ENCODE peak calls at places on chromosomes 13 and 19, in nine cellular contexts. One of them, this sample, is unnamed.

GRCh38 chr13:36841411-36841810 is 22.4 kb downstream of the RFXAP start:
- DNase-seq in suprapubic skin: no peak
- DNase-seq in right lobe of liver: no peak
- DNase-seq in H54: no peak
- DNase-seq in K562: no peak
- DNase-seq in heart left ventricle: no peak
- DNase-seq in ovary: no peak
- DNase-seq in stomach: no peak
- DNase-seq in breast epithelium: no peak
- DNase-seq in this sample: no peak

GRCh38 chr19:30692517-30692870 is 320.3 kb downstream of the ZNF536 start:
- DNase-seq in right lobe of liver: no peak
- DNase-seq in heart left ventricle: no peak
- DNase-seq in H54: no peak
- DNase-seq in breast epithelium: no peak
- DNase-seq in stomach: no peak
- DNase-seq in suprapubic skin: peak
- DNase-seq in K562: no peak
- DNase-seq in ovary: no peak
- DNase-seq in this sample: no peak

GRCh38 chr19:7534531-7534980 is 961 bp upstream of the PNPLA6 start:
- DNase-seq in ovary: peak
- DNase-seq in K562: peak
- DNase-seq in H54: no peak
- DNase-seq in breast epithelium: no peak
- DNase-seq in right lobe of liver: peak
- DNase-seq in suprapubic skin: no peak
- DNase-seq in stomach: peak
- DNase-seq in heart left ventricle: peak
- DNase-seq in this sample: no peak

GRCh38 chr19:10899171-10899653 is 27.9 kb downstream of the CARM1 start:
- DNase-seq in right lobe of liver: peak
- DNase-seq in breast epithelium: peak
- DNase-seq in K562: no peak
- DNase-seq in H54: no peak
- DNase-seq in stomach: peak
- DNase-seq in ovary: no peak
- DNase-seq in heart left ventricle: peak
- DNase-seq in suprapubic skin: no peak
- DNase-seq in this sample: peak

GRCh38 chr19:14821958-14822357 is 13.0 kb downstream of the OR7A5 start:
- DNase-seq in ovary: no peak
- DNase-seq in H54: no peak
- DNase-seq in suprapubic skin: no peak
- DNase-seq in K562: no peak
- DNase-seq in breast epithelium: no peak
- DNase-seq in heart left ventricle: no peak
- DNase-seq in stomach: no peak
- DNase-seq in right lobe of liver: no peak
- DNase-seq in this sample: no peak

GRCh38 chr13:42990147-42990990 is 1.7 kb downstream of the EPSTI1 start:
- DNase-seq in suprapubic skin: no peak
- DNase-seq in stomach: no peak
- DNase-seq in right lobe of liver: no peak
- DNase-seq in ovary: no peak
- DNase-seq in K562: no peak
- DNase-seq in breast epithelium: no peak
- DNase-seq in heart left ventricle: no peak
- DNase-seq in H54: no peak
- DNase-seq in this sample: no peak

GRCh38 chr19:17347361-17347760 is 10.0 kb downstream of the GTPBP3 start:
- DNase-seq in heart left ventricle: peak
- DNase-seq in H54: no peak
- DNase-seq in breast epithelium: no peak
- DNase-seq in K562: no peak
- DNase-seq in suprapubic skin: no peak
- DNase-seq in stomach: no peak
- DNase-seq in right lobe of liver: no peak
- DNase-seq in ovary: peak
- DNase-seq in this sample: no peak

GRCh38 chr13:106151056-106151699 is 384.3 kb downstream of the EFNB2 start:
- DNase-seq in ovary: no peak
- DNase-seq in right lobe of liver: no peak
- DNase-seq in suprapubic skin: no peak
- DNase-seq in H54: peak
- DNase-seq in K562: no peak
- DNase-seq in breast epithelium: no peak
- DNase-seq in stomach: no peak
- DNase-seq in heart left ventricle: no peak
- DNase-seq in this sample: no peak

GRCh38 chr19:46697142-46697960 is 19.6 kb downstream of the PRKD2 start:
- DNase-seq in right lobe of liver: peak
- DNase-seq in H54: no peak
- DNase-seq in K562: peak
- DNase-seq in suprapubic skin: peak
- DNase-seq in ovary: peak
- DNase-seq in heart left ventricle: peak
- DNase-seq in stomach: peak
- DNase-seq in breast epithelium: no peak
- DNase-seq in this sample: peak

GRCh38 chr13:32849369-32849768 is 166.9 kb upstream of the KL start:
- DNase-seq in breast epithelium: no peak
- DNase-seq in suprapubic skin: peak
- DNase-seq in heart left ventricle: no peak
- DNase-seq in H54: no peak
- DNase-seq in right lobe of liver: no peak
- DNase-seq in K562: no peak
- DNase-seq in ovary: no peak
- DNase-seq in stomach: no peak
- DNase-seq in this sample: no peak

DNA sequence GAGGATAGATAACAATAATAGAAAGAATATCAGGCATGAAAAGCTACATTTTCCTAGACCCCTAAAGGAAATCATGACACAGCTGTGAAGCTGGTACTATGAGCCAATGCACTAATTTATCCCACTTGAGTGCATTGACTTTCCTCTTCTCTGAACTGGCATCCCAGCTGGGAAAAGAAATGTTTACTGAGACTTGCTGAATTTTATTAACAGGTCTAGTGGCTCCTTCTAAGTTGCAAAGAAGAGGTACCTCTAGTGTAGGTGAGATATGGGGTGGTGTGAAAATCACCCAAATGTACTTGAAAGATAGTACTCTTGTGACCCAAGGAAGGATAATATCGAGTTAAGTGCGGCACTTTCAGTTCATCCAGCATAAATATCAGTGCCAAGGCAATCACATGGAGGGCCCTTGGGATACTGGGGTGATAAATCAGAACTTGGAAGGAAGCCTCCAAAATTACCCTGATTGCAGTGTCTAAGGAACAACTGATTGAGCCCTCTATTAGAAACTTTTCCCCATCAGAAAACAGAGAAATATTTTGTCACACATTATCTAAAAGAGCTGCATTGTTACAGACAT is 369.2 kb downstream of the PCDH9 start:
- DNase-seq in heart left ventricle: no peak
- DNase-seq in right lobe of liver: no peak
- DNase-seq in suprapubic skin: no peak
- DNase-seq in breast epithelium: no peak
- DNase-seq in H54: no peak
- DNase-seq in stomach: no peak
- DNase-seq in ovary: no peak
- DNase-seq in K562: no peak
- DNase-seq in this sample: no peak
- TF ChIP-seq POLR2A in heart left ventricle: no peak
- TF ChIP-seq POLR2A in right lobe of liver: no peak
- TF ChIP-seq POLR2A in suprapubic skin: no peak
- TF ChIP-seq POLR2A in breast epithelium: no peak
- TF ChIP-seq POLR2A in H54: no peak
- TF ChIP-seq POLR2A in stomach: no peak
- TF ChIP-seq POLR2A in ovary: no peak
- TF ChIP-seq POLR2A in K562: no peak
- TF ChIP-seq POLR2A in this sample: no peak

DNA sequence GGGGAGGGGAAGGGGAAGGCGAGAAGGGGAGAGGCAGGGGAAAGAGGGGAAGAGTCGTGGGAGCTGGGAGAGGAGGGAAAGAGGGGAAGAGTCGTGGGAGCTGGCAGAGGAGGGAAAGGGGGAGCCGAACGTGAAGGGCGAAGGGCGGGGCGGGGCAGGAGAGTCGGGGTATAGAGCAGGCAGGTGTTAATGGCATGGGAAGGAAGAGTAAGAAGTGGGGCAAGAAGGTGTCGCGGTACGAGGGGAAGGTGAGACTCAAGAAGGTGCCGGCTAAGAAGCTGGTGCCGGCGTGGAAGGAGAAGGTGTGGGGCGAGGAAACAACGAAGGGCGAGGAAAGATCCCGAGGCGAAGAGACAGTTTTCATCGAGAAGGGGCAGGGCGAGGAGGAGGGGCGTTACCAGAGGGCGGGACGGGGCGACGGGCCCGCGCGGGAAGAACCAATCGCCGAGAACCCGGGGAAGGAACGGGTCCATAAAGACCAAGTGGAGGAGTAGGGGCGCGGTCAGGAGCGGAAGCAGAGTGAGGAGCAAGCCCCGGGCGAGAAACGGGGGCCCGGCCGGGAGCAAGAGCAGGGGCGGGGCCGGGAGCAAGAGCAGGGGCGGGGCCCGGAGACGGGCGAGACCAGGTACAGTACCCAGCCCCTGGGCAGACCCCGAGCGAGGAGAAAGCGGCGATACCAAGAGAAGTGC is 463 bp downstream of the CATSPERG start:
- DNase-seq in stomach: peak
- DNase-seq in K562: peak
- DNase-seq in heart left ventricle: peak
- DNase-seq in suprapubic skin: peak
- DNase-seq in H54: peak
- DNase-seq in breast epithelium: peak
- DNase-seq in ovary: peak
- DNase-seq in right lobe of liver: peak
- DNase-seq in this sample: peak
- TF ChIP-seq POLR2A in stomach: no peak
- TF ChIP-seq POLR2A in K562: peak
- TF ChIP-seq POLR2A in heart left ventricle: peak
- TF ChIP-seq POLR2A in suprapubic skin: peak
- TF ChIP-seq POLR2A in H54: peak
- TF ChIP-seq POLR2A in breast epithelium: peak
- TF ChIP-seq POLR2A in ovary: peak
- TF ChIP-seq POLR2A in right lobe of liver: no peak
- TF ChIP-seq POLR2A in this sample: peak

GRCh38 chr19:39126312-39126561 is 651 bp downstream of the PAK4 start:
- DNase-seq in breast epithelium: no peak
- DNase-seq in heart left ventricle: no peak
- DNase-seq in ovary: no peak
- DNase-seq in suprapubic skin: no peak
- DNase-seq in right lobe of liver: no peak
- DNase-seq in stomach: no peak
- DNase-seq in H54: no peak
- DNase-seq in K562: no peak
- DNase-seq in this sample: no peak

GRCh38 chr19:39125199-39125553 is 410 bp upstream of the PAK4 start:
- DNase-seq in heart left ventricle: no peak
- DNase-seq in right lobe of liver: no peak
- DNase-seq in K562: no peak
- DNase-seq in H54: no peak
- DNase-seq in ovary: no peak
- DNase-seq in suprapubic skin: no peak
- DNase-seq in breast epithelium: no peak
- DNase-seq in stomach: no peak
- DNase-seq in this sample: no peak

GRCh38 chr19:39124136-39124764 is 1.3 kb upstream of the PAK4 start:
- DNase-seq in right lobe of liver: no peak
- DNase-seq in stomach: no peak
- DNase-seq in suprapubic skin: no peak
- DNase-seq in H54: no peak
- DNase-seq in K562: no peak
- DNase-seq in ovary: no peak
- DNase-seq in breast epithelium: no peak
- DNase-seq in heart left ventricle: no peak
- DNase-seq in this sample: no peak

GRCh38 chr19:39126593-39127187 is 1.1 kb downstream of the PAK4 start:
- DNase-seq in ovary: peak
- DNase-seq in heart left ventricle: no peak
- DNase-seq in breast epithelium: no peak
- DNase-seq in right lobe of liver: peak
- DNase-seq in K562: no peak
- DNase-seq in H54: peak
- DNase-seq in stomach: peak
- DNase-seq in suprapubic skin: no peak
- DNase-seq in this sample: no peak

GRCh38 chr19:39125554-39126311 is at the start of gene PAK4:
- DNase-seq in H54: peak
- DNase-seq in right lobe of liver: peak
- DNase-seq in suprapubic skin: peak
- DNase-seq in K562: peak
- DNase-seq in stomach: peak
- DNase-seq in breast epithelium: peak
- DNase-seq in ovary: peak
- DNase-seq in heart left ventricle: peak
- DNase-seq in this sample: peak
- TF ChIP-seq POLR2A in H54: peak
- TF ChIP-seq POLR2A in right lobe of liver: peak
- TF ChIP-seq POLR2A in suprapubic skin: peak
- TF ChIP-seq POLR2A in K562: peak
- TF ChIP-seq POLR2A in stomach: peak
- TF ChIP-seq POLR2A in breast epithelium: peak
- TF ChIP-seq POLR2A in ovary: peak
- TF ChIP-seq POLR2A in heart left ventricle: peak
- TF ChIP-seq POLR2A in this sample: peak

GRCh38 chr13:19959831-19960672 is 1.5 kb downstream of the ZMYM2 start:
- DNase-seq in suprapubic skin: peak
- DNase-seq in breast epithelium: peak
- DNase-seq in heart left ventricle: peak
- DNase-seq in ovary: peak
- DNase-seq in K562: peak
- DNase-seq in right lobe of liver: peak
- DNase-seq in H54: peak
- DNase-seq in stomach: peak
- DNase-seq in this sample: peak
- TF ChIP-seq POLR2A in suprapubic skin: no peak
- TF ChIP-seq POLR2A in breast epithelium: no peak
- TF ChIP-seq POLR2A in heart left ventricle: peak
- TF ChIP-seq POLR2A in ovary: peak
- TF ChIP-seq POLR2A in K562: no peak
- TF ChIP-seq POLR2A in right lobe of liver: peak
- TF ChIP-seq POLR2A in H54: no peak
- TF ChIP-seq POLR2A in stomach: no peak
- TF ChIP-seq POLR2A in this sample: no peak